ENCODE peak calls at places on chromosomes 12 and 14, in seven cellular contexts. T is SJSA1, H is H9, B is A549, A is activated B cell treated with CpG ODN at 0.5 μM for 24 hours, R is NCI-H226, K is NCI-H82. D is an unnamed sample.

GRCh38 chr12:111360325-111360930 is 8.5 kb downstream of the PHETA1 start:
- DNase-seq in T (no peak), H (no peak), B (no peak), A (no peak), R (no peak), K (no peak), D (no peak)

GRCh38 chr14:50270932-50271331 is 39.6 kb upstream of the SOS2 start:
- DNase-seq in T (no peak), H (no peak), B (no peak), A (no peak), R (no peak), K (no peak), D (no peak)

GRCh38 chr12:100752841-100753240 is 41.7 kb upstream of the ANO4 start:
- DNase-seq in T (no peak), H (no peak), B (no peak), A (no peak), R (no peak), K (no peak), D (no peak)

GRCh38 chr14:36217732-36218131 is 41.2 kb upstream of the PTCSC3 start:
- DNase-seq in T (no peak), H (no peak), B (no peak), A (no peak), R (no peak), K (no peak), D (no peak)

GRCh38 chr14:55077155-55077554 is 25.7 kb downstream of the MAPK1IP1L start:
- DNase-seq in T (no peak), H (no peak), B (peak), A (no peak), R (no peak), K (no peak), D (no peak)

GRCh38 chr14:47675489-47676300 is at the start of gene MDGA2:
- DNase-seq in T (no peak), H (peak), B (peak), A (no peak), R (peak), K (peak), D (no peak)

GRCh38 chr12:112908548-112908947 is 1.8 kb downstream of the OAS1 start:
- DNase-seq in T (no peak), H (no peak), B (no peak), A (no peak), R (no peak), K (no peak), D (no peak)

GRCh38 chr12:128140551-128140950 is 126.4 kb upstream of the TMEM132C start:
- DNase-seq in T (no peak), H (no peak), B (peak), A (no peak), R (no peak), K (no peak), D (no peak)

GRCh38 chr12:132840536-132840935 is 11.9 kb upstream of the GOLGA3 start:
- DNase-seq in T (no peak), H (no peak), B (no peak), A (no peak), R (no peak), K (no peak), D (no peak)

GRCh38 chr14:61525293-61526011 is 169.9 kb upstream of the HIF1A start:
- DNase-seq in T (peak), H (no peak), B (peak), A (no peak), R (peak), K (no peak), D (no peak)

GRCh38 chr12:103830025-103830725 is 10.9 kb downstream of the NT5DC3 start:
- DNase-seq in T (no peak), H (no peak), B (no peak), A (no peak), R (no peak), K (no peak), D (no peak)

GRCh38 chr14:51294951-51295350 is 54.9 kb downstream of the TMX1 start:
- DNase-seq in T (no peak), H (no peak), B (no peak), A (no peak), R (no peak), K (no peak), D (no peak)

GRCh38 chr14:77310041-77310440 is 10.6 kb downstream of the POMT2 start:
- DNase-seq in T (no peak), H (no peak), B (no peak), A (no peak), R (no peak), K (peak), D (no peak)

GRCh38 chr12:79183946-79184345 is 319.4 kb downstream of the SYT1 start:
- DNase-seq in T (no peak), H (no peak), B (no peak), A (no peak), R (peak), K (no peak), D (no peak)

GRCh38 chr14:80237142-80237541 is 25.8 kb upstream of the DIO2 start:
- DNase-seq in T (no peak), H (no peak), B (no peak), A (no peak), R (no peak), K (no peak), D (no peak)

GRCh38 chr14:37901978-37902377 is 305.7 kb upstream of the SSTR1 start:
- DNase-seq in T (no peak), H (peak), B (no peak), A (no peak), R (no peak), K (no peak), D (no peak)

GRCh38 chr12:9103050-9103854 is 12.5 kb downstream of the A2M start:
- DNase-seq in T (no peak), H (no peak), B (no peak), A (no peak), R (no peak), K (no peak), D (no peak)

GRCh38 chr14:87732562-87732961 is 260.4 kb downstream of the GALC start:
- DNase-seq in T (no peak), H (no peak), B (no peak), A (no peak), R (no peak), K (no peak), D (no peak)

GRCh38 chr12:78457951-78458350 is 406.6 kb upstream of the SYT1 start:
- DNase-seq in T (no peak), H (no peak), B (no peak), A (no peak), R (peak), K (no peak), D (peak)

GRCh38 chr14:77323571-77323970 is 2.7 kb downstream of the GSTZ1 start:
- DNase-seq in T (no peak), H (no peak), B (no peak), A (no peak), R (no peak), K (no peak), D (no peak)

GRCh38 chr12:116389990-116390655 is 112.6 kb upstream of the MED13L start:
- DNase-seq in T (peak), H (no peak), B (peak), A (no peak), R (peak), K (no peak), D (no peak)

GRCh38 chr14:94689218-94689984 is 77.2 kb downstream of the SERPINA3 start:
- DNase-seq in T (peak), H (peak), B (peak), A (peak), R (peak), K (peak), D (peak)

GRCh38 chr14:69877492-69877891 is 1.7 kb upstream of the SMOC1 start:
- DNase-seq in T (no peak), H (no peak), B (peak), A (no peak), R (no peak), K (peak), D (peak)

GRCh38 chr12:45666452-45667215 is 62.9 kb upstream of the ARID2 start:
- DNase-seq in T (no peak), H (no peak), B (no peak), A (no peak), R (peak), K (no peak), D (no peak)

GRCh38 chr14:76874734-76875133 is 48.5 kb downstream of the LRRC74A start:
- DNase-seq in T (no peak), H (no peak), B (no peak), A (no peak), R (no peak), K (no peak), D (no peak)

GRCh38 chr14:77144412-77145115 is 3.0 kb upstream of the ZDHHC22 start:
- DNase-seq in T (no peak), H (no peak), B (no peak), A (no peak), R (no peak), K (peak), D (no peak)

GRCh38 chr12:120121343-120121742 is 4.8 kb upstream of the RAB35 start:
- DNase-seq in T (no peak), H (no peak), B (no peak), A (no peak), R (no peak), K (no peak), D (no peak)

GRCh38 chr12:47102845-47103666 is 23.3 kb upstream of the AMIGO2 start:
- DNase-seq in T (no peak), H (no peak), B (no peak), A (no peak), R (peak), K (no peak), D (no peak)